ENCODE peak calls at places on chromosomes 16 and 17, in eight cellular contexts. K is heart left ventricle, T is choroid plexus epithelial cell, C is brain microvascular endothelial cell, P is neural progenitor cell, S is gastrocnemius medialis, Y is cardiac muscle cell, O is tibial nerve. I is an unnamed sample.

GRCh38 chr17:74960739-74961342 is 11.7 kb downstream of the HID1 start:
- DNase-seq in K (no peak), T (peak), C (peak), P (peak), S (no peak), Y (peak), O (no peak), I (no peak)

GRCh38 chr17:50272711-50273653 is 1.3 kb upstream of the TMEM92 start:
- DNase-seq in K (peak), T (peak), C (peak), P (peak), S (no peak), Y (peak), O (peak), I (no peak)

GRCh38 chr17:36590082-36590481 is 1.6 kb upstream of the DHRS11 start:
- DNase-seq in K (no peak), T (peak), C (no peak), P (no peak), S (no peak), Y (no peak), O (no peak), I (no peak)

GRCh38 chr16:81491522-81492188 is 47.0 kb downstream of the CMIP start:
- DNase-seq in K (no peak), T (no peak), C (no peak), P (no peak), S (no peak), Y (no peak), O (no peak), I (no peak)

GRCh38 chr17:56602292-56603130 is 9.0 kb downstream of the NOG start:
- DNase-seq in K (no peak), T (no peak), C (no peak), P (no peak), S (no peak), Y (no peak), O (no peak), I (no peak)

GRCh38 chr16:85092309-85092708 is 20.0 kb downstream of the CIBAR2 start:
- DNase-seq in K (no peak), T (no peak), C (no peak), P (no peak), S (no peak), Y (no peak), O (no peak), I (no peak)

GRCh38 chr17:13114601-13115024 is 96.8 kb upstream of the ELAC2 start:
- DNase-seq in K (peak), T (peak), C (peak), P (peak), S (no peak), Y (peak), O (peak), I (peak)

GRCh38 chr16:66960270-66960669 is 796 bp upstream of the CES3 start:
- DNase-seq in K (no peak), T (no peak), C (no peak), P (no peak), S (no peak), Y (no peak), O (no peak), I (no peak)

GRCh38 chr17:44314869-44315661 is 6.7 kb downstream of the RUNDC3A start:
- DNase-seq in K (no peak), T (no peak), C (peak), P (peak), S (no peak), Y (peak), O (no peak), I (no peak)

GRCh38 chr16:8278181-8278580 is 312.1 kb downstream of the TMEM114 start:
- DNase-seq in K (no peak), T (no peak), C (no peak), P (no peak), S (no peak), Y (no peak), O (no peak), I (no peak)

GRCh38 chr17:57861000-57861736 is 11.3 kb upstream of the MRPS23 start:
- DNase-seq in K (peak), T (peak), C (no peak), P (peak), S (peak), Y (no peak), O (no peak), I (no peak)

GRCh38 chr17:76995352-76996105 is 127.3 kb downstream of the MGAT5B start:
- DNase-seq in K (no peak), T (no peak), C (no peak), P (peak), S (no peak), Y (no peak), O (no peak), I (no peak)

GRCh38 chr17:45101883-45102811 is 30.2 kb downstream of the PLCD3 start:
- DNase-seq in K (no peak), T (peak), C (no peak), P (no peak), S (no peak), Y (no peak), O (no peak), I (no peak)

GRCh38 chr16:71367243-71367976 is 8.9 kb downstream of the CALB2 start:
- DNase-seq in K (no peak), T (peak), C (peak), P (peak), S (no peak), Y (peak), O (no peak), I (no peak)

GRCh38 chr17:413706-414440 is 61.3 kb upstream of the RPH3AL start:
- DNase-seq in K (no peak), T (no peak), C (no peak), P (no peak), S (no peak), Y (no peak), O (no peak), I (no peak)

GRCh38 chr16:19517424-19518089 is 4.3 kb downstream of the GDE1 start:
- DNase-seq in K (no peak), T (peak), C (peak), P (no peak), S (no peak), Y (no peak), O (no peak), I (no peak)

GRCh38 chr16:2212362-2213324 is 2.0 kb upstream of the BRICD5 start:
- DNase-seq in K (no peak), T (no peak), C (no peak), P (no peak), S (peak), Y (no peak), O (no peak), I (no peak)

GRCh38 chr17:35716173-35716572 is 15.3 kb upstream of the RASL10B start:
- DNase-seq in K (no peak), T (no peak), C (no peak), P (no peak), S (no peak), Y (no peak), O (no peak), I (no peak)

GRCh38 chr16:20393801-20394637 is 10.5 kb downstream of the PDILT start:
- DNase-seq in K (no peak), T (no peak), C (no peak), P (no peak), S (no peak), Y (no peak), O (no peak), I (no peak)

GRCh38 chr17:48456584-48456983 is 26.6 kb upstream of the SKAP1 start:
- DNase-seq in K (no peak), T (peak), C (no peak), P (peak), S (no peak), Y (peak), O (no peak), I (no peak)

GRCh38 chr16:3776316-3776715 is 59.0 kb upstream of the TRAP1 start:
- DNase-seq in K (no peak), T (no peak), C (no peak), P (no peak), S (peak), Y (no peak), O (no peak), I (no peak)

GRCh38 chr17:64133546-64134215 is 3.7 kb upstream of the ERN1 start:
- DNase-seq in K (no peak), T (peak), C (peak), P (peak), S (no peak), Y (peak), O (no peak), I (no peak)

GRCh38 chr16:19913306-19913717 is 28.7 kb upstream of the GPRC5B start:
- DNase-seq in K (no peak), T (no peak), C (no peak), P (no peak), S (no peak), Y (no peak), O (no peak), I (no peak)

DNA sequence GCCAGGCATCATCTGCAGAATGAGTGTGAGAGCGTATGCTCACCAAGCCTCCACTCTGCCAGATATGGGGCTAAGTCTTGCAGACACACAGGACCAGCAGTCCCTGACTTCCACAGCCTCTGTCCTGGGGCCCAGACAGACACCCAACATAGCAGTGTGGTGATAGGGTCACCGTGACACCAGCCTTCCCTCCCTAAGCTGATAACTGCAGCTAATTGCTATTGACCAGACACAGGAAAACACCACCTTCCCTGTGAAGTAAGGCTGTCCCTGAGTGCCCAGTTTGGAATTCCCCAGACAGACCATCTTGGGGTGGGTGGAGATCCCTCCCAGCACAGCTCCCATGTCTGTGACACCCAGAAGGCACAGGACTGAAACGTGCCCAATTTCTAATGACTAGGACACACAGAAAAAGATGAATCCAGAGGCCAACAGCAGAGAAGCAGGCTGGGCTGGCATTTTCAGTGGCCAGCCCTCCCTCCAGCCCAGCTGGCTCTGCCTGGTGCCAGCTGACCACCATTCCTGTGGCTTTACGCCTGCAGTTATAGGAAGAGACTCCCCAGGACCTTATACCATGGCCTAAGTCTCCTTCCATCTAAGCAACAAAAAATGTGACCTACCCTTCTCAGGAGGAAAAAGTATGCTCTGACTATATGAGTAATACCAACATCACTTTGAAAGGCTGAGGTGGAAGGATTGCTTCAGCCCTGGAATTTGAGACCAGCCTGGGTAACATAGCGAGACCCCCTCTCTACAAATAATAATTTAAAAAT is 30.3 kb downstream of the ATPAF2 start:
- DNase-seq in K (no peak), T (peak), C (peak), P (no peak), S (no peak), Y (no peak), O (no peak), I (peak)
- TF ChIP-seq CTCF in K (no peak), T (no peak), C (no peak), P (no peak), S (no peak), Y (no peak), O (no peak), I (no peak)

DNA sequence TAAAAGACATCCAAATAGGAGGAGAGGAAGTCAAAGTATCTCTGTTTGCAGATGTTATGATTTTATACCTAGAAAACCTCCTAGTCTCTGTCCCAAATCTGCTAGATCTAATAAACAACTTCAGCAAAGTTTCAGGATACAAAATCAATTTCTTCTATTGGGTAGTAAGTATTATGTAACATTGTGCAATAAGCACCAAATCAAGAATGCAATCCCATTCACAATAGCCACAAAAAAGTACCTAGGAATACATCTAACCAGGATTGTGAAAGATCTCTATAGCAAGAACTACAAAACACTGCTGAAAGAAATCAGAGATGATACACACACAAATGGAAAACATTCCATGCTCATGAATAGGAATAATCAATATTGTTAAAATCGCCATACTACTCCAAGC is 13.0 kb downstream of the NLRP1 start:
- DNase-seq in K (no peak), T (no peak), C (no peak), P (no peak), S (no peak), Y (no peak), O (no peak), I (no peak)
- H3K4me3 ChIP-seq in K (no peak), T (no peak), C (no peak), P (no peak), S (no peak), Y (no peak), O (no peak), I (no peak)

GRCh38 chr16:56852401-56852730 is 12.6 kb upstream of the SLC12A3 start:
- DNase-seq in K (no peak), T (no peak), C (no peak), P (no peak), S (no peak), Y (no peak), O (no peak), I (no peak)
- TF ChIP-seq CTCF in K (no peak), T (no peak), C (no peak), P (no peak), S (no peak), Y (no peak), O (no peak), I (no peak)

DNA sequence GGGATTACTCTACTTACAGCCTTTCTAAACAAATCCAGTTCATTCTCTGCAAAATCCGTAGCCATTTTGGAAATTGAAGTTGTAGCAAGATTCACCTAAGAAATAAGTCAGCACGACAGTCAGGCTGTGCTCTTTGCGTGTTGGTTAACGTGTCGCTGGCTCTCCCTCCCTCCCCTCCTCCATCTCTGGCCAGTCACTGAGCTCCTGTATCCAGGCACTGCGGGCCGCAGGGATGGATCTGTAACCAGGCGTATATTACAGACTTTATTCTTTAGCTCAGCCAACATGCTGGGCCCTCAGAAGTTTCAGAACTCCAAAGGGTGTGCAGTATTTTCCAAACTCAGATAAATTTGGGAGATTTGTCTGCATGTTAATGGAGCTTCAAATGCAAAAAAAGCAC is 30.8 kb downstream of the KDM8 start:
- DNase-seq in K (no peak), T (no peak), C (no peak), P (no peak), S (no peak), Y (no peak), O (no peak), I (no peak)
- H3K4me3 ChIP-seq in K (no peak), T (no peak), C (no peak), P (no peak), S (no peak), Y (no peak), O (no peak), I (no peak)

GRCh38 chr16:87060026-87060986 is 256.9 kb downstream of the C16orf95 start:
- DNase-seq in K (peak), T (peak), C (peak), P (peak), S (peak), Y (peak), O (no peak), I (no peak)
- TF ChIP-seq CTCF in K (no peak), T (peak), C (peak), P (peak), S (no peak), Y (peak), O (no peak), I (peak)

DNA sequence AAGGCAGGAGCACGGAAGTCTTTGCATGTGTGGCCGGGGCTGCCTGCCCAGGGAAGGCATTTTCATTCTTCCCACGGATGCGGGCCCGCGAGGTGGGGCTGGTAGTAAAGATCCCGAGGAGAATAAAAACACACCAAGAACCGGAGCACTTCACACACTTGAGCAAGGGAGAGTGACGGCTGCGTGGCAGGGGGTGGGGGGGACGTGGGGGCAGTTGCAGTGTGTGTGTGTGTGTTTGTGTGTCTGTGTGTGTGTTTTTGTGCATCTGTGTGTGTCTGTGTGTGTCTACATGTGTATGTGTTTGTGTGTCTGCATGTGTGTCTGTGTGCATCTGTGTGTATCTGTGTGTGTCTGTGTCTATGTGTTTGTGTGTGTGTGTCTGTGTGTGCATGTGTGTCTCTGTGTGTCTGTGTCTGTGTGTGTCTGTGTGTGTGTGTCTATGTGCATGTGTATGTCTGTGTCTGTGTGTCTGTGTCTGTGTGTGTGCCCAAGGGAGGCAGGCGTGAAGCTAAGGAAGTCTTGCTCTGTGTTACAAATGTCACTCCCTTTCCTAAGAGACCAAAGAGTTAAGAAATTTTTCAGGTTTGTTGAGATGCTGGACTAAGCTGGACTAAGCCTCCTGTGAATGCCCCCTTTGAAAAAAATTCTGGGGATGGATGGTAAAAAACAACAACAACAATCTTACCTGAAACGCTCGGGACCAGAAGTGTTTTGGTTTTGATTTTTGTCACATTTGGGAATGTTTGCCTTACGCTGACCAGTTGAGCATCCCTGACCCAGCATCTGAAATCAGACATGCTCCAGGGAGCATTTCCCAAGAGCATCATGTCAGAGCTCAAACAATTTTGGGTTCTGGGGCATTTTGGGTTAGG is 48.9 kb upstream of the ZNF469 start:
- DNase-seq in K (no peak), T (no peak), C (peak), P (no peak), S (no peak), Y (no peak), O (no peak), I (no peak)
- H3K4me3 ChIP-seq in K (peak), T (peak), C (peak), P (no peak), S (no peak), Y (no peak), O (no peak), I (peak)

DNA sequence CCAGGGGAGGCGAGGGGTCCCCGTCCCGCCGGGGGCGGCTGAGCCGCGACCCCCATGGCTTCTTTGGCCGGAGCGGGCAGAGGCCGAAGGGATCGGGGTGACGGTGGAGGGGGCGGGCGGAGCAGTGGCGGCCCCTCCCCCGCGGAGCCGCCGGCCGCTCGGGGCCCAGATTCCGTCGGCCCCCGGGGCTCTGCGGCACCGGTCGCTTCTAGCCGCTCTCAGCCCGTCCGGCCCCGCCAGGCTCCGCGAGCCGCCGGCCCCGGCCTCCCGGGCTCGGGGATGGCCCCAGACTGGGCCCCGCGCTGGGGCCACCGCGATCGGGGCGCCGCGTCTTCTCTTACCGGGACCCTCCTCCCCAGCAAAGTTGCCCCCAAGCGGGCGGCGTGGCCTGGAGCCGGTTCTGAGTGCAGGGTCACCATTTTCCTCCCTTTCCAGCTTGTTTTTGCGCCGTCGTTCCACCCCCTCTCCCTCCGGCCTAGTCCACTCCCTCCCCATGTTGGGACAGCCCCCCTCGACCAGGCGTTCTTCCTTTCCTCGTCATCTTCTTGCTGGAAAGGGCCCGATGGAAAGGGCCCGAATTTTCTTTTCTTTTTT is 768 bp downstream of the NFAT5 start:
- DNase-seq in K (peak), T (no peak), C (peak), P (peak), S (peak), Y (peak), O (peak), I (no peak)
- TF ChIP-seq CTCF in K (no peak), T (no peak), C (no peak), P (no peak), S (no peak), Y (no peak), O (no peak), I (no peak)

GRCh38 chr16:89505204-89506112 is 2.7 kb upstream of the SPG7 start:
- DNase-seq in K (peak), T (peak), C (peak), P (no peak), S (peak), Y (no peak), O (peak), I (no peak)
- H3K4me3 ChIP-seq in K (peak), T (no peak), C (no peak), P (no peak), S (no peak), Y (no peak), O (peak), I (no peak)

I was measured in AG04449.